ENCODE peak calls at places on chromosome 21, in four cellular contexts. A, O, Q and V are unnamed samples. For H3K4me1, the result is how much of the 10 kb centered on the place peaks cover.

GRCh38 chr21:39173999-39174398 is 9.3 kb downstream of the PSMG1 start:
- DNase-seq in A (no peak), O (no peak), Q (peak), V (no peak)

GRCh38 chr21:37341254-37341960 is 25.2 kb upstream of the DYRK1A start:
- DNase-seq in A (no peak), O (peak), Q (no peak), V (no peak)

GRCh38 chr21:36065497-36066036 is 4.3 kb upstream of the CBR1 start:
- DNase-seq in A (no peak), O (peak), Q (no peak), V (peak)

GRCh38 chr21:32626633-32627196 is 14.5 kb upstream of the CFAP298 start:
- DNase-seq in A (no peak), O (peak), Q (no peak), V (peak)

GRCh38 chr21:30482130-30482529 is 2.0 kb upstream of the KRTAP19-1 start:
- DNase-seq in A (no peak), O (no peak), Q (no peak), V (no peak)

GRCh38 chr21:36750579-36750959 is 51.7 kb downstream of the SIM2 start:
- DNase-seq in A (no peak), O (no peak), Q (no peak), V (no peak)

GRCh38 chr21:37575536-37576083 is 209.0 kb downstream of the DYRK1A start:
- DNase-seq in A (no peak), O (no peak), Q (no peak), V (no peak)

GRCh38 chr21:32463889-32464300 is 51.4 kb downstream of the EVA1C start:
- DNase-seq in A (no peak), O (peak), Q (no peak), V (no peak)

GRCh38 chr21:31750843-31751242 is 18.9 kb upstream of the SCAF4 start:
- DNase-seq in A (no peak), O (peak), Q (no peak), V (no peak)

GRCh38 chr21:36507397-36508018 is 27.6 kb upstream of the CLDN14 start:
- DNase-seq in A (no peak), O (peak), Q (no peak), V (no peak)

GRCh38 chr21:37675202-37675801 is 241.0 kb downstream of the KCNJ6 start:
- DNase-seq in A (peak), O (peak), Q (peak), V (peak)

GRCh38 chr21:39326607-39327307 is 13.3 kb upstream of the BRWD1 start:
- DNase-seq in A (no peak), O (no peak), Q (no peak), V (no peak)

GRCh38 chr21:29382029-29382654 is 83.4 kb downstream of the BACH1 start:
- DNase-seq in A (no peak), O (peak), Q (peak), V (peak)

GRCh38 chr21:39849014-39849655 is 18.1 kb upstream of the PCP4 start:
- DNase-seq in A (no peak), O (no peak), Q (no peak), V (peak)

GRCh38 chr21:45480701-45481500 is 61.3 kb downstream of the SLC19A1 start:
- DNase-seq in A (no peak), O (no peak), Q (no peak), V (no peak)

GRCh38 chr21:45479691-45480675 is 62.3 kb downstream of the SLC19A1 start:
- DNase-seq in A (no peak), O (no peak), Q (no peak), V (no peak)

GRCh38 chr21:45478115-45478801 is 64.0 kb downstream of the SLC19A1 start:
- DNase-seq in A (peak), O (peak), Q (peak), V (peak)

GRCh38 chr21:45477176-45478114 is 64.8 kb downstream of the SLC19A1 start:
- DNase-seq in A (no peak), O (no peak), Q (no peak), V (no peak)

GRCh38 chr21:45478816-45479669 is 63.2 kb downstream of the SLC19A1 start:
- DNase-seq in A (no peak), O (no peak), Q (no peak), V (no peak)
- H2BK120ac ChIP-seq in A (no peak), O (no peak), Q (no peak), V (no peak)

GRCh38 chr21:42097274-42097673 is 26.2 kb downstream of the UMODL1 start:
- DNase-seq in A (no peak), O (peak), Q (no peak), V (no peak)
- H3K4me1 ChIP-seq in A (under half), O (under half), Q (under half), V (under half)

GRCh38 chr21:46035809-46036695 is 54.5 kb downstream of the COL6A1 start:
- DNase-seq in A (no peak), O (peak), Q (no peak), V (no peak)

GRCh38 chr21:46031484-46031883 is 49.9 kb downstream of the COL6A1 start:
- DNase-seq in A (no peak), O (no peak), Q (no peak), V (no peak)

GRCh38 chr21:46036696-46037337 is 55.2 kb downstream of the COL6A1 start:
- DNase-seq in A (no peak), O (no peak), Q (no peak), V (no peak)

GRCh38 chr21:46037338-46038325 is 56.1 kb downstream of the COL6A1 start:
- DNase-seq in A (no peak), O (no peak), Q (no peak), V (no peak)

DNA sequence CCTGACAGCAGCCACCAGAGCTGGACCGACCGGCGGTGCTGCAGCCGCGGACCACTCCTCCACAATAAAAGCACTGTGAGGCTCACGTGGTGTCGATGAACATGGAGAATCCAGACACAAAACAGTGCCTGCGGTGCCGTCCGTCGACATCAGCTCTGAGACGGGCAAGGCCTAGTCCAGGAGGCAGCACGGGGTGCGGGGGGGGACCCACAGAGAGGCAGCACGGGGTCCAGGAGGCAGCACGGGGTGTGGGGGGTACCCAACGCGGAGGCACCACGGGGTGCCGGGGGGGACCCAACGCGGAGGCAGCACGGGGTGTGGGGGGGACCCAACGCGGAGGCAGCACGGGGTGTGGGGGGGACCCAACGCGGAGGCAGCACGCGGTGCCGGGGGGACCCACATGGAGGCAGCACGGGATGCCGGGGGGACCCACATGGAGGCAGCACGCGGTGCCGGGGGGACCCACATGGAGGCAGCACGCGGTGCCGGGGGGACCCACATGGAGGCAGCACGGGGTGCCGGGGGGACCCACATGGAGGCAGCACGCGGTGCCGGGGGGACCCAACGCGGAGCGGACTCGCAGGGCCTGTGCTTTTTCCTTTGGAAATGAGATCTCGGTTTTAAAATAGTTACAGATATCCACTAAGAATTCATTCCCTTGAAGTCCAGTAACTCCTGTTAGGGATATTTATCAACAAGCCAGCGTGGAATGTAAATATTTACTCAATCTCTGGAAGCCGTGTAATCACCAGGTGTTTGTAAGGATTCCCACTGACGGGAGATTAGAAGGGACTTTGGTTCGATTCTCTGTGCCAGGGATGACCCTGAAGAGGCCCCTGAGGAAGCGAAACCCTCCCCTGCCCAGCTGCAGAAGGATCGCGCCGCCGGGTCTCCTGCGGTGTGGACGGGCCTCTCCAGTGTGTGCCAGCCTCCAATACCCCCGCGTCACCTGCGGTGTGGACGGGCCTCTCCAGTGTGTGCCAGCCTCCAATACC is 52.1 kb downstream of the COL6A1 start:
- DNase-seq in A (no peak), O (peak), Q (peak), V (no peak)
- H4K8ac ChIP-seq in A (no peak), O (peak), Q (no peak), V (no peak)

DNA sequence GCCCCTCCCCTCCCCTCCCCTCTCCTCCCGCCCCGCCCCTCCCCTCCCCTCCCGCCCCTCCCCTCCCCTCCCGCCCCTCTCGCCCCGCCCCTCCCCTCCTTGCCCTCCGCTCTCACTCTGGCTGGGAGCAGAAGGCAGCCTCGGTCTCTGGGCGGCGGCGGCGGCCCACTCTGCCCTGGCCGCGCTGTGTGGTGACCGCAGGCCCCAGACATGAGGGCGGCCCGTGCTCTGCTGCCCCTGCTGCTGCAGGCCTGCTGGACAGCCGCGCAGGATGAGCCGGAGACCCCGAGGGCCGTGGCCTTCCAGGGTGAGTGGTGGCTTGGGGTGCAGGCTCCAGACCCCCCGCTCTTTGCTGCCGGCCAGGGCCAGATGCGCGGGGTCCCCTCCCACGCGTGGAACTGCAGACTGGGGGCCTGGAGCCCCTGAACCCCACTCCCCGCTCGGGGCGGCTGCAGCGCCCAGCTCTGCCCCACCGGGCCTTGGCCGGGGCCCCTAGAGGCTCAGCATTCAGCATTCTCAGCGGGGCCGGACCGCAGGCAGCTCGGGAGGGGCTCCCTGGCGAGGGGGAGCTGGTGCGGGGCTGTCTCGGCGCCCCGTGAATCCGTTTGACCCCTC is at the start of gene COL6A1:
- DNase-seq in A (peak), O (peak), Q (peak), V (peak)
- H2BK120ac ChIP-seq in A (peak), O (peak), Q (no peak), V (peak)

DNA sequence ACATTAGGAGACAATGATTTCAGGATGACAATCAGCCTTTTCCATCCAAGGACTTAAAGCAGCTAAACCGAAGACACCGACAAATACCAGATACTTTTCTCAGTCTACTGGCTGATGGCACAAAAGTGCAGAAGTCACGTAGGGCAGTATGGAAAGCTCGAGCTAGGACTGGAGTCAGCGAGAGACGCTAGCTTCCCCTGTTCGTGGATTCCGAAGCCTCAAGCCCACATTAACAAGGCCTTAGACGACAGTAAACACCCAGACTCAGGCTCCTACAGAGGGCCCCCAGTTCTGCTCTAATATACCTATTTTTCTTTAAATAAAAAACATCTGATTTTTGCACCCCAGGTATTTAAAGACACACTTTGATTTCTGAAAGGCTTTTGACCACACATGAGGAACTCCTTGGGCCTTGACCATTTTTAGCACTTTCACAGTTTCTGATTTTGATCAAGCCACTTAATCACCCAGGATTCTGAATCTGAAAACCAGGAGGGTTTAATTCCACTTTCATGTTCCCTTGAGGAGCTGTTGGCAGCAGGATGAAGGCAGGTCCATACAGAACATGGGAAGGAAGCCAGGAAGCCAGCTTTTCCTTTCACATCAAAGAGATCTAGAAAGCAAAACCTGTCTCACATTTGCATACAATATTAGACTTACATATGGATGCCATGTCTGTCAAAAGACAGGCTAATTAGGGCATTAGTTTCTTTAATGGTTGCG is 204.1 kb downstream of the GABPA start:
- DNase-seq in A (no peak), O (no peak), Q (peak), V (no peak)
- H3K4me1 ChIP-seq in A (under half), O (under half), Q (under half), V (under half)

DNA sequence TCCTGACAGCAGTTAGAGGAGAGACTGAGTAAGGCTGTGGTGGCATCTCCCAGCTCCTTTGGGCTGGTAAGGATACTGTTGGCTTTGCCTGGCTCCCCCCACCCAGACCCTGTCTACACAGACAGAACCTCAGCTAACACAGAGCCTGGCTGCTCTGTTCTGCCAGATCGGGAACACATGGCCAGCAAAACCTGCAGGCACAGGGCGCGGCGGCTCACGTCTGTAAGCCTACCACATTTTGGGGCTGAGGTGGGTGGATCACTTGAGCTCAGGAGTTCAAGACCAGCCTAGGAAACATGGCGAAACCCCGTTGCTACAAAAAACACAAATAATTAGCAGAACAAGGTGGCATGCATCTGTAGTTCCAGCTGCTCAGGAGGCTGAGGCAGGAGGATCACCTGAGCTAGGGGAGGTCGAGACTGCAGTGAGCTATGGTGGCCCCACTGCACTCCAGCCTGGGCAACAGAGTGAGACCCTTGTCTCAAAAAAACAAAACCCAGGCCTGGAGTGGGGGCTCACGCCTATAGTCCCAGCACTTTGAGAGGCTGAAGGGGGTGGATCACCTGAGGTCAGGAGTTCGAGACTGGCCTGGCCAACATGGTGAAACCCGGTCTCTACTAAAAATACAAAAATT is 6.7 kb downstream of the CSTB start:
- DNase-seq in A (no peak), O (no peak), Q (no peak), V (no peak)
- H4K8ac ChIP-seq in A (no peak), O (no peak), Q (no peak), V (no peak)

DNA sequence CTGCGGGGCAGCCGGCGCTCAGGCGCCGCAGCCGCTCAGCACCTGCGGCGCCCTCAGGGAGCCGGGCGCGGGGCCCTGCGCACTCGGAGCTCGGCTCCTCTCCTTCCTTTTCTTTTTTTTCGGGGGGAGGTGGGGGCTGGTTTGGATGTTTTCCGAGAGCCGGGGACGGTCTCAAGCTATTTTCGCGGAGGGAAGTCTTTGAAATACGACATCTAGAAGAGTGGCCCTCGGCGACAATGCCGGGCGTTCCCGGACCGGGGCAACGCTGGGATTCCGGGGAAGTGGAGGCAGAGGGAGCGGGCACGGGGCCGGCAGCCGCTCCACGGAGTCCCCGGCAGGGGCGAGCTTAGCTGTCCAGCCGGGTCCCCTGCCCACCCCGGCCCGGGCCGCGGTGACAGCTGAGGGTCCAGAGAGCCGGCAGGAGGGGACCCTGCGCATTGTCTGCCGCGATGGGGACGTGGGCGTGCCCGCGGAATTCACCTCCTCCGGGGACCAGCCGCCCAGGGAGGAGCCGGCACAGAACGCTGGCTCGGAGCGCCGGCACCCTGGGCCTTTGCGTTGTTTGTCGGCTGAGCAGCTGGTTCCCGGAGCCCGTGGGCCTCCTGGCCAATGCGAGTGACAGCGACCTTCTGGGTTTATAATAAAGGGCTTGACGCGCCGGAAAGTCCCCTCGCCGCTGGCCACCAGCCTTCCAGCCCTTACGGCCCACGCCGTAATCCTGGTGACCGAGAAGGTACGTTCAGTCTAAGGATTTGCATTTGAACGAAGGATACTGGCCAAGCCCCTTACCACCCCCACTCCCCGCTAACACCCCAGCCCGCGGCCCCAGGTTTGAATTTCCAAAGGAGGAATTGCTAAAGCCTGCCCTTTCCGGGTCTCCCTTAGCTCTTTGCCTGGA is 582 bp downstream of the SLC37A1 start:
- DNase-seq in A (no peak), O (no peak), Q (peak), V (peak)
- H2BK120ac ChIP-seq in A (no peak), O (no peak), Q (no peak), V (peak)

GRCh38 chr21:42237577-42237976 is 18.6 kb downstream of the ABCG1 start:
- DNase-seq in A (no peak), O (no peak), Q (no peak), V (no peak)

GRCh38 chr21:42236014-42236413 is 17.1 kb downstream of the ABCG1 start:
- DNase-seq in A (no peak), O (no peak), Q (peak), V (no peak)

GRCh38 chr21:42236693-42237092 is 17.8 kb downstream of the ABCG1 start:
- DNase-seq in A (no peak), O (no peak), Q (no peak), V (no peak)

GRCh38 chr21:42238185-42238934 is 19.4 kb downstream of the ABCG1 start:
- DNase-seq in A (no peak), O (no peak), Q (no peak), V (peak)

DNA sequence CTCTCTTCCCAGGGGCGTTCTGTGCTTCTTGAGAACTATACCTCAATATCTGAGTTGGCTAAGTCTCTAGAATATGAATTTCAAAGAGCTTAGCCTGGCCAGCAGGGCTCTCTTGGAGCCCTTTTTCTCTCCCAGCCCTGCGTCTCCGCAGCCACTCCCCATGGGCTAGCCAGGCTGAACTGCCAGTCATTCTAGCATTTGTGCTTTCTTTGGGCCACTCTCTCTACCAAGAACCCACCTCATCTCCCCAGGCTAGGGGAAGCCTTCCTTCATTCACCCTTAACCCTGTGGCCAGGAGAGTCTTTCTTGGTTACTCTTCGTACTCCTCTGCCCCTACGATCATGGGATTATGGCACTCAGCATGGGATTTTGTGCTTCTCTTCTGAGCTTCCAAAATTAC is 18.2 kb downstream of the ABCG1 start:
- DNase-seq in A (no peak), O (no peak), Q (no peak), V (no peak)
- H3K4me1 ChIP-seq in A (under half), O (under half), Q (under half), V (under half)

GRCh38 chr21:45179568-45180288 is 105.3 kb downstream of the ADARB1 start:
- DNase-seq in A (no peak), O (no peak), Q (no peak), V (no peak)
- H4K8ac ChIP-seq in A (no peak), O (no peak), Q (no peak), V (no peak)